ENCODE peak calls at places on chromosomes 11 and 22, in seven cellular contexts. S, O, L, D, M, U and G are unnamed samples.

GRCh38 chr11:9580894-9581293 is 7.4 kb downstream of the WEE1 start:
- DNase-seq in L (no peak), M (no peak), O (no peak), D (no peak), S (no peak), U (no peak), G (no peak)

GRCh38 chr11:29159552-29160465 is 857.0 kb downstream of the KCNA4 start:
- DNase-seq in L (peak; percentile 90), M (peak; percentile 31), D (no peak), U (peak; percentile 33), O (peak; percentile 34), S (no peak), G (peak; percentile 76)

GRCh38 chr22:45597460-45598192 is 74.0 kb upstream of the ATXN10 start:
- DNase-seq in U (peak; percentile 27), O (peak; percentile 48), S (no peak), L (no peak), D (peak; percentile 63), M (no peak), G (peak; percentile 66)

GRCh38 chr22:35140879-35141745 is 75.2 kb downstream of the ISX start:
- DNase-seq in S (no peak), M (no peak), U (no peak), D (no peak), O (no peak), L (no peak), G (peak; percentile 60)

GRCh38 chr11:46826310-46827044 is 19.6 kb downstream of the CKAP5 start:
- DNase-seq in L (peak; percentile 68), M (peak; percentile 33), S (peak; percentile 89), D (peak; percentile 94), U (peak; percentile 80), O (peak; percentile 82), G (peak; percentile 85)

GRCh38 chr11:27204527-27204926 is 158.5 kb downstream of the CCDC34 start:
- DNase-seq in M (peak; percentile 15), O (no peak), U (peak; percentile 49), D (no peak), L (no peak), S (no peak), G (no peak)

GRCh38 chr11:35099278-35100018 is 39.5 kb upstream of the CD44 start:
- DNase-seq in O (no peak), S (no peak), D (no peak), U (no peak), L (peak; percentile 69), M (no peak), G (peak; percentile 76)

GRCh38 chr11:94650756-94651155 is 83.6 kb downstream of the PIWIL4 start:
- DNase-seq in D (peak; percentile 81), U (no peak), L (peak; percentile 69), M (no peak), S (peak; percentile 78), O (no peak), G (no peak)

GRCh38 chr11:129995163-129995562 is 7.5 kb downstream of the PRDM10 start:
- DNase-seq in L (no peak), O (no peak), D (no peak), U (no peak), M (no peak), S (no peak), G (no peak)

GRCh38 chr11:129992161-129992944 is 10.3 kb downstream of the PRDM10 start:
- DNase-seq in U (peak; percentile 80), O (peak; percentile 60), M (peak; percentile 48), S (no peak), D (no peak), L (peak; percentile 22), G (peak; percentile 22)

GRCh38 chr11:129985823-129986222 is 16.8 kb downstream of the PRDM10 start:
- DNase-seq in M (no peak), S (no peak), D (no peak), U (no peak), L (no peak), O (no peak), G (no peak)

GRCh38 chr11:129987950-129988349 is 14.7 kb downstream of the PRDM10 start:
- DNase-seq in O (no peak), M (no peak), S (no peak), U (no peak), D (no peak), L (no peak), G (no peak)

DNA sequence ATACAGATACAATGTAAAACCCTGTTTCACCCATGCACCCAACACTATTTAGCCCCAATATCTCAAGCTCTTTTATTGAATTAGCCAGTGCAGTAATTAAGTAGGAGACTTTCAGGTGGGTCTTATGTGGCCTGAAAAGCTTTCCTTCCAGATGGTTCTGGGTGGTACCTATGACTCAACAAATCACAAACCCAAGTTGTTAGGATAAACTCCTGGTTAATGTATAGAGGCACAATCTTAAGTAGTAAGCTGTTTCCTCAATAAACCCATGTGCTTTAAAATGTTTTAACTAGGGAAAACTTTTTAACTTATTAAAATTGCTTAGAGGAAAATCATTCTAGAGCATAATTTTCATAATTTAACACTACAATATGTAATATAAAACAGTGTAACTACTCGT is 13.2 kb downstream of the PRDM10 start:
- DNase-seq in M (no peak), U (no peak), D (no peak), S (no peak), L (peak; percentile 5), O (no peak), G (no peak)
- H3K27ac ChIP-seq in M (no peak overlapping the region), U (no peak overlapping the region), D (no peak overlapping the region), S (no peak overlapping the region), L (no peak overlapping the region), O (no peak overlapping the region), G (no peak overlapping the region)

DNA sequence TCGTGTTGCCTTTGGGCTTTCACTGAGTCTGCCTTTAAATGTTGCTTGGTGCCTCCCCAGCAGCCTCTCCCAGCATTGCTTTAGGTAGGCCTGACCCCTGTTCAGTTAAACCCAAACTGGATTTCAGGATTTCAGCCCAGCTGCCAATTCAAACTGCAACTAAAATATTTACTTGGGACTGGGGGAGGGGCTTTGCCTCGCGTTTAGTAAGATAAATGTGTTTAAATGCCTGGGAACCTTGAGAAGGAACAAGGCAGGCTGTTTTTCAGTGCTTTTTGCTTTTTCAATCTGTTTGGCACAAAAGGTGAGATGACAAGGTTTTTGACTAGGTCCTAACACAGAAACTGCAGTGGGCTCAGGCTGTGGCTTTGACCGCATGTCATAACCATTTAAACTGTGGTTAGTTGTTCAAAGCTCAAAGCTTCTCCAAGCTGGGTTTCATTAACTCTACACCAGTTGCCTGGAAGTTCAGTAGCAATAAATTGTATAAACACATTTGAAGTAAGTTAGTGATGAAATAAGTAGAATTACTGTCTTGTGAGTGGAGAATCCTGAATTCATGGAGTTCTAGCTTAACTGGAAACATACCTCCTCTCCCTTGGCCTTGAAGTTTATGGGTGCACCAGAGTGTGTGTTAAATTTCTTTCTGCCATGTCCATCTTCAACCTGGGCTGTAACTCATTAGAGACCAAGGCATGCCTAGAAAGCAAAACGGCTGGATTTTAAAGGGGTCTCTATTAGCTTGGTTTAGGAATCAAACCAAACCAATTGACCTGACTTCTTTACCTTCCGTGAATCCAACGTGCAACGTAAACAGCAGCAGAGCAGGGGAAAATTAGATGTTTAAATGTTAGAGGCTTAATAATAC is 3.6 kb downstream of the PKNOX2 start:
- DNase-seq in O (peak; percentile 38), L (peak; percentile 88), S (no peak), U (peak; percentile 70), M (no peak), D (no peak), G (peak; percentile 58)
- H3K4me1 ChIP-seq in O (peaks cover 53% of the 10 kb centered on the region), L (peaks cover 19% of the 10 kb centered on the region), S (peaks cover 75% of the 10 kb centered on the region), U (peaks cover 85% of the 10 kb centered on the region), M (no peaks in the 10 kb centered on the region), D (no peaks in the 10 kb centered on the region), G (peaks cover 59% of the 10 kb centered on the region)

GRCh38 chr22:28075260-28075981 is 156.4 kb upstream of the PITPNB start:
- DNase-seq in M (no peak), D (no peak), O (peak; percentile 62), U (peak; percentile 66), L (peak; percentile 91), S (peak; percentile 20), G (peak; percentile 87)

GRCh38 chr22:28077166-28077565 is 158.1 kb upstream of the PITPNB start:
- DNase-seq in S (no peak), U (no peak), D (no peak), M (no peak), L (no peak), O (no peak), G (no peak)

GRCh38 chr22:28072066-28072465 is 153.0 kb upstream of the PITPNB start:
- DNase-seq in L (peak; percentile 44), M (no peak), S (no peak), U (no peak), O (no peak), D (no peak), G (no peak)

GRCh38 chr22:28074526-28074925 is 155.5 kb upstream of the PITPNB start:
- DNase-seq in O (no peak), M (no peak), D (no peak), S (peak; percentile 41), U (no peak), L (no peak), G (no peak)
- H3K27ac ChIP-seq in O (no peak overlapping the region), M (no peak overlapping the region), D (no peak overlapping the region), S (peak overlapping the region; percentile 83), U (no peak overlapping the region), L (no peak overlapping the region), G (peak overlapping the region; percentile 79)

GRCh38 chr22:20242393-20243175 is 25.5 kb downstream of the RTN4R start:
- DNase-seq in O (no peak), S (no peak), L (no peak), D (no peak), U (no peak), M (no peak), G (no peak)
- H3K4me1 ChIP-seq in O (peaks cover 30% of the 10 kb centered on the region), S (peaks cover 65% of the 10 kb centered on the region), L (peaks cover 5% of the 10 kb centered on the region), D (no peaks in the 10 kb centered on the region), U (peaks cover 24% of the 10 kb centered on the region), M (peaks cover 7% of the 10 kb centered on the region), G (peaks cover 45% of the 10 kb centered on the region)

GRCh38 chr11:128422576-128423370 is 164.6 kb downstream of the ETS1 start:
- DNase-seq in S (peak; percentile 47), U (peak; percentile 20), D (no peak), M (no peak), L (no peak), O (peak; percentile 35), G (no peak)
- H3K27ac ChIP-seq in S (peak overlapping the region; percentile 83), U (no peak overlapping the region), D (no peak overlapping the region), M (no peak overlapping the region), L (no peak overlapping the region), O (no peak overlapping the region), G (no peak overlapping the region)